ENCODE peak calls at places on chromosomes 4 and X, in five cellular contexts. T is aorta, B is memory B cell, N is retina, C is T-helper 1 cell. M is an unnamed sample.

GRCh38 chr4:154208424-154208823 is 283.2 kb downstream of the DCHS2 start:
- DNase-seq in N (no peak), T (no peak), C (no peak), B (no peak), M (no peak)

GRCh38 chr4:169940460-169940859 is 85.7 kb downstream of the MFAP3L start:
- DNase-seq in B (no peak), C (no peak), N (no peak), T (no peak), M (no peak)

GRCh38 chr4:155445306-155445705 is 68.5 kb upstream of the MAP9 start:
- DNase-seq in C (no peak), T (no peak), N (no peak), B (no peak), M (no peak)

GRCh38 chr4:148065069-148065468 is 333.2 kb downstream of the ARHGAP10 start:
- DNase-seq in N (no peak), C (no peak), B (no peak), T (no peak), M (no peak)

GRCh38 chr4:84957509-84958420 is 8.7 kb downstream of the WDFY3 start:
- DNase-seq in N (no peak), C (no peak), B (no peak), T (no peak), M (no peak)

GRCh38 chr4:139300431-139301142 is 718 bp upstream of the NAA15 start:
- DNase-seq in B (no peak), N (no peak), T (no peak), C (no peak), M (no peak)

GRCh38 chr4:6755088-6755753 is 27.3 kb upstream of the KIAA0232 start:
- DNase-seq in T (no peak), C (no peak), B (no peak), N (no peak), M (no peak)

GRCh38 chr4:168846414-168846813 is 163.6 kb downstream of the CBR4 start:
- DNase-seq in C (no peak), N (no peak), B (no peak), T (no peak), M (no peak)

GRCh38 chrX:17067534-17067933 is 121.1 kb downstream of the REPS2 start:
- DNase-seq in N (no peak), C (no peak), T (no peak), B (no peak), M (no peak)

M was measured in GM12891.